ENCODE peak calls at places on chromosomes 12 and 14, in seven cellular contexts. Q, P, O, V, I, N and W are unnamed samples.

GRCh38 chr12:49014547-49014946 is 4.0 kb downstream of the PRKAG1 start:
- DNase-seq in Q (no peak), P (no peak), O (peak), V (no peak), I (no peak), N (no peak), W (no peak)

GRCh38 chr12:42997032-42997431 is 407.5 kb upstream of the PRICKLE1 start:
- DNase-seq in Q (no peak), P (no peak), O (no peak), V (no peak), I (no peak), N (no peak), W (no peak)

GRCh38 chr12:118219106-118219505 is 83.2 kb downstream of the PEBP1 start:
- DNase-seq in Q (no peak), P (no peak), O (no peak), V (no peak), I (no peak), N (no peak), W (no peak)

GRCh38 chr12:72307229-72307628 is 35.1 kb downstream of the TRHDE start:
- DNase-seq in Q (no peak), P (no peak), O (no peak), V (no peak), I (no peak), N (no peak), W (no peak)

GRCh38 chr14:38737657-38738056 is 365.4 kb downstream of the SEC23A start:
- DNase-seq in Q (no peak), P (no peak), O (no peak), V (no peak), I (no peak), N (no peak), W (peak)

GRCh38 chr12:68240079-68240478 is 13.3 kb downstream of the IL22 start:
- DNase-seq in Q (peak), P (no peak), O (peak), V (no peak), I (peak), N (peak), W (no peak)

GRCh38 chr12:127351481-127352010 is 915.4 kb upstream of the TMEM132C start:
- DNase-seq in Q (no peak), P (no peak), O (no peak), V (no peak), I (no peak), N (no peak), W (no peak)

GRCh38 chr12:47556219-47556618 is 149.6 kb downstream of the RPAP3 start:
- DNase-seq in Q (no peak), P (no peak), O (no peak), V (no peak), I (no peak), N (no peak), W (no peak)

GRCh38 chr14:36268957-36269734 is 51.3 kb downstream of the MBIP start:
- DNase-seq in Q (no peak), P (no peak), O (no peak), V (no peak), I (no peak), N (no peak), W (no peak)

GRCh38 chr12:112473056-112473455 is 54.3 kb downstream of the PTPN11 start:
- DNase-seq in Q (no peak), P (no peak), O (no peak), V (no peak), I (no peak), N (no peak), W (no peak)

GRCh38 chr12:92098594-92099370 is 46.9 kb downstream of the BTG1 start:
- DNase-seq in Q (no peak), P (no peak), O (no peak), V (peak), I (no peak), N (no peak), W (no peak)

GRCh38 chr14:64692189-64692588 is 12.0 kb upstream of the PLEKHG3 start:
- DNase-seq in Q (no peak), P (no peak), O (no peak), V (peak), I (no peak), N (no peak), W (no peak)

GRCh38 chr12:103599274-103599673 is 12.2 kb downstream of the STAB2 start:
- DNase-seq in Q (no peak), P (no peak), O (no peak), V (no peak), I (no peak), N (no peak), W (no peak)

GRCh38 chr14:31770271-31770670 is 209.1 kb downstream of the NUBPL start:
- DNase-seq in Q (peak), P (no peak), O (peak), V (no peak), I (no peak), N (no peak), W (no peak)

GRCh38 chr14:31766315-31766892 is 205.2 kb downstream of the NUBPL start:
- DNase-seq in Q (no peak), P (no peak), O (no peak), V (no peak), I (no peak), N (no peak), W (no peak)

GRCh38 chr14:31763041-31763440 is 201.8 kb downstream of the NUBPL start:
- DNase-seq in Q (no peak), P (no peak), O (no peak), V (no peak), I (no peak), N (no peak), W (no peak)

DNA sequence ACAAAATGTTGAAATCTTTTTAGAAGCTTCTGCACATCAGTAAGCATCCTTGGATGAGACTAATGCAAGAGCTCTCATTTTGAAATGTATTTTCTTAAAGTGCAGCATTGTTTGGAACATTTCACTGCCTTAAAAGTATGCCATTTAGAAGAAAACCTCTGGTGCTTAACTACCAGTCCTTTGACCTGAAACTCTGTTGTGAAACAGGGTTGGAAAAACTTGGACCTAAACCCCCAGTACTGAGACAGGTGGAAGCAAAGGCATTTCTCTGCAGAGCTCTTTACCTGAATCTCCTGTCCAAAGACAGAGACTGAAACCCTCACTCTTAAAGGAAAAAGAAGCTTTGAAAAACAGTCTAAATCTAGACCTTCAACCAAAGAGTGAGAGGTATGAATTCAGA is 207.2 kb downstream of the NUBPL start:
- DNase-seq in Q (no peak), P (no peak), O (no peak), V (no peak), I (no peak), N (no peak), W (no peak)
- TF ChIP-seq CTCF in Q (no peak), P (no peak), O (no peak), V (no peak), I (no peak), N (no peak), W (no peak)

GRCh38 chr14:70888151-70888499 is 19.1 kb upstream of the PCNX1 start:
- DNase-seq in Q (no peak), P (no peak), O (no peak), V (no peak), I (no peak), N (no peak), W (no peak)
- TF ChIP-seq CTCF in Q (no peak), P (no peak), O (no peak), V (no peak), I (no peak), N (no peak), W (no peak)

DNA sequence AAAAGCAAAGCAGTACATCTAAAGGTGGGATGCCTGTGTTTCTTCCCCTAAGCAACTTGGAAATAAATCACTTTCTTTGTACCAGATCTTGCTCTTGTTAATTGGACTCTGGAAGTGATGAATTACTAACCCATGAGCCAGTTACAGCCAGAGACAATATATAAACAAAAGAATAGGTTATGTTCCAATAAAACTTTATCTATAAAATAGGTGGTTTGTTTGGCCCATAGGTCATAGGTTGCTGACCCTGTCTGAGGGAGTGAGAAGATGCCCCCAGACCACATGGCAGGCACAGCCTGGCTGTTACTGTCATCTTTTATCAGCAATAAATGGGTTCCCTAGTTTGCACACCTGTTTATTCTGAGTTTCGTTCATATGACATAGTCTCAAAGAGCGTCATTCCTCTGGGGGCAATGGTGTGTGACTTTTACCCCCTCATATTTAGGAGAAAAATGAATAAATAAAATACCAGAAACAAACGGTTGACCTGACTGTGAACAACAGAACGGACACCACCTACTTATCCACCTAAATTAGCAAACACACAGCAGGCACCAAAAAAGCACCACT is 10.7 kb downstream of the LGMN start:
- DNase-seq in Q (no peak), P (no peak), O (no peak), V (no peak), I (no peak), N (no peak), W (no peak)
- TF ChIP-seq CTCF in Q (no peak), P (no peak), O (no peak), V (no peak), I (no peak), N (no peak), W (no peak)

GRCh38 chr12:115973968-115974765 is 303.3 kb downstream of the MED13L start:
- DNase-seq in Q (no peak), P (no peak), O (no peak), V (no peak), I (no peak), N (no peak), W (no peak)
- TF ChIP-seq CTCF in Q (no peak), P (no peak), O (peak), V (no peak), I (no peak), N (no peak), W (no peak)

GRCh38 chr12:123388218-123388947 is 4.5 kb downstream of the KMT5A start:
- DNase-seq in Q (peak), P (peak), O (peak), V (peak), I (peak), N (no peak), W (peak)

GRCh38 chr12:123382684-123383083 is 1.2 kb upstream of the KMT5A start:
- DNase-seq in Q (no peak), P (no peak), O (no peak), V (no peak), I (no peak), N (no peak), W (no peak)

GRCh38 chr12:123387508-123388217 is 3.7 kb downstream of the KMT5A start:
- DNase-seq in Q (no peak), P (no peak), O (no peak), V (no peak), I (no peak), N (no peak), W (no peak)

GRCh38 chr12:123384994-123385376 is 1.1 kb downstream of the KMT5A start:
- DNase-seq in Q (no peak), P (no peak), O (peak), V (no peak), I (no peak), N (no peak), W (no peak)

GRCh38 chr12:123384318-123384993 is 524 bp downstream of the KMT5A start:
- DNase-seq in Q (no peak), P (no peak), O (no peak), V (no peak), I (no peak), N (no peak), W (no peak)
- TF ChIP-seq CTCF in Q (no peak), P (no peak), O (no peak), V (no peak), I (no peak), N (no peak), W (peak)

DNA sequence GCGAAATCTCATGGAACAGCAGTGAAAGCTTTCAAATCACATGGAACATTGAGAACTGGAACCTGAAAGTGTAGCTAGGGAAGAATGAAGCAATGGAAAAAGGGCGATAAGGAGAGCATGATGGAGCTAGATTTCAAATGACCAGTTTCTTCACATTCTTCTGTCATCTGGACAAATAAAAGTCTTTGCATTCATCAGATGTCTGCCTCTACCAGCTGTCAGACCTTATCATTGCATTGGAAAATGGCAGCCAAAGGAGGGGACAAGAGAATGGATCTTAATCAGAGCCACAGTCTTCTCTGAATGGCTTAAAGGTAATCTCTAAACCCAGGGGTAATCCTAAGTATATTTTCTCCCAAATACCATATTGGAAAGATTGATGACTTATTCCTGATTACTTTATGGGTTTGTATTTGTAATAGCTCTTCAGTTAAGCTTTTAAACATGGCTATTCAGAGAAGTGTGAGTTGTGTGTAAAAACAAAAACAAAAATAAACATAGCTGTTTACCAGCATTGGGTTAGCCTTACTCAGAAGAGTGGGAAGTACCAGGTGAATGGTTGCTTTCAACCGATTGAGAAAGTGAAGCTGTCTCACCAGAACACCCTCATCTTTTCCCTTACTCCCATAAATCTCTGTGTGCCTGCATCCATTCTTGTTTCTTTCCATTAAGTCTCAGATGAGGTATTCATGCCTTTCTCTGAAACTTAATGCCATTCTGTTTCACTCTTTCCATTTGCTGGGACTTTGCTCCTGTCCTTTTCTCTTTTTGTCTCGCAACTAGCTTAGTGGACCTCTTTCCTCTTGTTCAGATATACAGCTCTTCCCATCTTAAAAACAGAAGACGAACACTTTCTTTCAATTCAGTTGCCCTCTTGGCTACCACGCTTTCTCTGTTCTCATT is 10.5 kb downstream of the BORCS5 start:
- DNase-seq in Q (no peak), P (no peak), O (no peak), V (no peak), I (no peak), N (no peak), W (no peak)
- TF ChIP-seq CTCF in Q (no peak), P (no peak), O (no peak), V (no peak), I (no peak), N (no peak), W (no peak)

GRCh38 chr14:70096866-70097265 is 91.9 kb downstream of the SLC8A3 start:
- DNase-seq in Q (no peak), P (no peak), O (peak), V (no peak), I (peak), N (no peak), W (peak)
- TF ChIP-seq CTCF in Q (no peak), P (no peak), O (peak), V (no peak), I (peak), N (no peak), W (peak)

GRCh38 chr14:105248368-105249174 is at the start of gene BTBD6:
- DNase-seq in Q (peak), P (peak), O (peak), V (peak), I (peak), N (peak), W (peak)
- TF ChIP-seq CTCF in Q (no peak), P (peak), O (no peak), V (no peak), I (no peak), N (no peak), W (peak)